ENCODE peak calls at places on chromosome 21, in five cellular contexts. P is heart left ventricle, Z is bronchial epithelial cell, D is cardiac muscle cell, F is GM06990. E is an unnamed sample.

GRCh38 chr21:42075686-42076471 is 4.8 kb downstream of the UMODL1 start:
- DNase-seq in Z (no peak), P (no peak), F (no peak), D (no peak), E (no peak)

GRCh38 chr21:43645414-43645891 is 13.8 kb downstream of the HSF2BP start:
- DNase-seq in F (peak; percentile 22), P (peak; percentile 58), D (peak; percentile 71), Z (peak; percentile 84), E (peak; percentile 76)

GRCh38 chr21:35019631-35020032 is 29.5 kb downstream of the RUNX1 start:
- DNase-seq in Z (no peak), P (no peak), F (no peak), D (no peak), E (no peak)

GRCh38 chr21:43611598-43612369 is 47.5 kb downstream of the HSF2BP start:
- DNase-seq in F (no peak), Z (peak; percentile 57), D (peak; percentile 73), P (peak; percentile 52), E (peak; percentile 65)

GRCh38 chr21:33951276-33952178 is 35.9 kb upstream of the ATP5PO start:
- DNase-seq in Z (no peak), F (peak; percentile 38), P (no peak), D (no peak), E (peak; percentile 63)

GRCh38 chr21:31326478-31327247 is 17.4 kb downstream of the TIAM1 start:
- DNase-seq in D (no peak), P (no peak), Z (no peak), F (peak; percentile 49), E (peak; percentile 88)

GRCh38 chr21:39681257-39681656 is 63.7 kb upstream of the IGSF5 start:
- DNase-seq in F (no peak), Z (peak; percentile 71), P (no peak), D (no peak), E (no peak)

GRCh38 chr21:29245104-29245643 is 53.5 kb upstream of the BACH1 start:
- DNase-seq in D (no peak), Z (no peak), P (no peak), F (no peak), E (peak; percentile 64)

GRCh38 chr21:38848187-38848609 is 42.5 kb downstream of the ETS2 start:
- DNase-seq in P (peak; percentile 73), Z (no peak), D (peak; percentile 63), F (no peak), E (no peak)

GRCh38 chr21:36245649-36246048 is 74.3 kb upstream of the MORC3 start:
- DNase-seq in Z (no peak), F (no peak), D (no peak), P (no peak), E (no peak)
- TF ChIP-seq CTCF in Z (no peak), F (no peak), D (no peak), P (no peak), E (no peak)

DNA sequence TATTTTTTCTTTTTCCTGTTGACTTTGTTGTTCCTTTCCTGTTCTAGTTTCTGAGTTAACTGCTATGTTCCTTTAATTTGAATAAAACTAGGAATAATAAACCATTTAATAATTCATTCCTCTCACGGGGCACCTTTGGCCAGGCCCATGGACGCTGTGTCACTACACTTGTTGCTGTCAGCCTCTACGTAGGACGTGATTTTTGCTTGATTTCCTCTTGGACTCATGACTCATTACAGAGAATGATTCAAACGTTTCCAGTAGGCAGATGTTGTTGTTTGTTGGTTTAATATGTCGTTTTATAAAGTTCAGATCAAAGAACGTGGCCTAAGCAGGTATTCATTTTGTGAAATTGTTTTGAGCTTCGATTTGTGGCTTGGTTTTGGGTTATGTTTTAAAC is 9.1 kb upstream of the SLC19A1 start:
- DNase-seq in D (no peak), F (no peak), Z (peak; percentile 87), P (no peak), E (peak; percentile 48)
- H3K4me3 ChIP-seq in D (no peak overlapping the region), F (no peak overlapping the region), Z (no peak overlapping the region), P (no peak overlapping the region), E (peak overlapping the region; percentile 36)

GRCh38 chr21:46347791-46348381 is 23.9 kb downstream of the PCNT start:
- DNase-seq in Z (no peak), P (peak; percentile 84), F (no peak), D (no peak), E (no peak)
- TF ChIP-seq CTCF in Z (no peak), P (peak; percentile 11), F (peak; percentile 25), D (peak; percentile 7), E (no peak)

GRCh38 chr21:26800455-26801454 is 44.5 kb downstream of the ADAMTS1 start:
- DNase-seq in Z (no peak), P (peak; percentile 54), D (no peak), F (no peak), E (no peak)
- H3K4me3 ChIP-seq in Z (no peak overlapping the region), P (no peak overlapping the region), D (no peak overlapping the region), F (no peak overlapping the region), E (no peak overlapping the region)